ENCODE peak calls at places on chromosomes 5 and 9, in seven cellular contexts. Z is H1, N is GM12878, X is HCT116, E is SK-N-SH, C is HepG2, O is K562. P is an unnamed sample.

GRCh38 chr5:79890871-79891249 is 100.2 kb downstream of the MTX3 start:
- DNase-seq in Z (no peak), N (no peak), X (no peak), E (no peak), C (no peak), O (no peak), P (no peak)

GRCh38 chr9:136762915-136763648 is 1.2 kb downstream of the LCN15 start:
- DNase-seq in Z (peak), N (no peak), X (peak), E (peak), C (peak), O (peak), P (no peak)

GRCh38 chr9:131954299-131954698 is 125.4 kb downstream of the MED27 start:
- DNase-seq in Z (no peak), N (no peak), X (peak), E (no peak), C (no peak), O (no peak), P (peak)

GRCh38 chr5:881551-881935 is 11.1 kb downstream of the BRD9 start:
- DNase-seq in Z (no peak), N (no peak), X (no peak), E (no peak), C (no peak), O (no peak), P (no peak)

GRCh38 chr9:132982508-132982907 is 4.0 kb downstream of the GFI1B start:
- DNase-seq in Z (no peak), N (no peak), X (no peak), E (no peak), C (no peak), O (peak), P (no peak)

GRCh38 chr5:33272288-33272687 is 168.5 kb upstream of the TARS1 start:
- DNase-seq in Z (no peak), N (no peak), X (peak), E (no peak), C (no peak), O (no peak), P (no peak)

GRCh38 chr5:151038801-151039238 is 18.4 kb downstream of the GPX3 start:
- DNase-seq in Z (no peak), N (no peak), X (no peak), E (no peak), C (no peak), O (no peak), P (no peak)

GRCh38 chr5:159133041-159133741 is 33.5 kb upstream of the EBF1 start:
- DNase-seq in Z (no peak), N (peak), X (peak), E (peak), C (peak), O (peak), P (no peak)

GRCh38 chr9:127778280-127779135 is at the start of gene SH2D3C:
- DNase-seq in Z (no peak), N (no peak), X (no peak), E (no peak), C (no peak), O (peak), P (no peak)

GRCh38 chr9:69339620-69340019 is 14.6 kb downstream of the ENTREP1 start:
- DNase-seq in Z (no peak), N (no peak), X (no peak), E (no peak), C (no peak), O (no peak), P (no peak)

GRCh38 chr5:81167544-81167943 is 65.6 kb upstream of the CKMT2 start:
- DNase-seq in Z (no peak), N (no peak), X (no peak), E (no peak), C (no peak), O (no peak), P (no peak)

GRCh38 chr5:141003026-141003425 is 36.8 kb downstream of the PCDHAC2 start:
- DNase-seq in Z (no peak), N (no peak), X (no peak), E (no peak), C (no peak), O (no peak), P (no peak)

GRCh38 chr5:1481266-1481998 is 36.2 kb upstream of the SLC6A3 start:
- DNase-seq in Z (no peak), N (no peak), X (no peak), E (no peak), C (no peak), O (no peak), P (no peak)

GRCh38 chr5:71653119-71653518 is 66.0 kb upstream of the CARTPT start:
- DNase-seq in Z (no peak), N (no peak), X (no peak), E (no peak), C (no peak), O (no peak), P (no peak)

GRCh38 chr5:149714877-149715502 is 15.1 kb upstream of the PPARGC1B start:
- DNase-seq in Z (no peak), N (no peak), X (no peak), E (no peak), C (no peak), O (no peak), P (no peak)

GRCh38 chr9:31394040-31394473 is 990.4 kb upstream of the ACO1 start:
- DNase-seq in Z (no peak), N (no peak), X (no peak), E (no peak), C (no peak), O (no peak), P (no peak)

GRCh38 chr5:151130235-151130921 is 27.2 kb downstream of the ANXA6 start:
- DNase-seq in Z (no peak), N (no peak), X (no peak), E (no peak), C (no peak), O (no peak), P (no peak)

GRCh38 chr5:39584921-39585320 is 160.1 kb upstream of the DAB2 start:
- DNase-seq in Z (no peak), N (no peak), X (no peak), E (no peak), C (no peak), O (no peak), P (no peak)

GRCh38 chr9:111857555-111858211 is 38.9 kb upstream of the UGCG start:
- DNase-seq in Z (no peak), N (no peak), X (no peak), E (no peak), C (no peak), O (no peak), P (peak)

GRCh38 chr9:113755433-113755832 is 120.7 kb upstream of the ZNF618 start:
- DNase-seq in Z (no peak), N (no peak), X (no peak), E (no peak), C (no peak), O (no peak), P (no peak)

GRCh38 chr5:124263680-124264491 is 482.6 kb downstream of the ZNF608 start:
- DNase-seq in Z (peak), N (no peak), X (no peak), E (no peak), C (no peak), O (no peak), P (peak)

GRCh38 chr5:157180374-157181264 is at the start of gene ITK:
- DNase-seq in Z (no peak), N (no peak), X (no peak), E (no peak), C (no peak), O (no peak), P (no peak)

GRCh38 chr9:99633260-99633659 is 188.4 kb upstream of the NR4A3 start:
- DNase-seq in Z (no peak), N (no peak), X (no peak), E (no peak), C (no peak), O (no peak), P (no peak)

GRCh38 chr9:99811172-99811571 is 10.5 kb upstream of the NR4A3 start:
- DNase-seq in Z (no peak), N (no peak), X (no peak), E (no peak), C (no peak), O (no peak), P (no peak)

GRCh38 chr5:146633273-146633672 is 117.3 kb upstream of the GPR151 start:
- DNase-seq in Z (no peak), N (no peak), X (no peak), E (no peak), C (no peak), O (no peak), P (no peak)

GRCh38 chr9:2021731-2022130 is 6.6 kb downstream of the SMARCA2 start:
- DNase-seq in Z (no peak), N (no peak), X (no peak), E (no peak), C (no peak), O (no peak), P (no peak)

GRCh38 chr9:106634183-106634582 is 228.8 kb upstream of the ZNF462 start:
- DNase-seq in Z (no peak), N (no peak), X (no peak), E (no peak), C (no peak), O (no peak), P (no peak)

GRCh38 chr9:114385412-114386181 is 2.2 kb downstream of the AKNA start:
- DNase-seq in Z (no peak), N (peak), X (peak), E (no peak), C (peak), O (no peak), P (peak)

GRCh38 chr5:55407059-55407684 is 99.4 kb downstream of the MTREX start:
- DNase-seq in Z (no peak), N (no peak), X (peak), E (peak), C (peak), O (no peak), P (no peak)

GRCh38 chr9:96392263-96392662 is 8.8 kb upstream of the SLC35D2 start:
- DNase-seq in Z (no peak), N (no peak), X (no peak), E (no peak), C (no peak), O (no peak), P (no peak)

GRCh38 chr5:175885813-175886212 is 14.4 kb downstream of the CPLX2 start:
- DNase-seq in Z (no peak), N (no peak), X (no peak), E (no peak), C (no peak), O (no peak), P (no peak)

GRCh38 chr5:3534997-3535396 is 60.6 kb upstream of the IRX1 start:
- DNase-seq in Z (no peak), N (no peak), X (no peak), E (no peak), C (no peak), O (no peak), P (no peak)

GRCh38 chr5:71587709-71588532 is 781 bp downstream of the MCCC2 start:
- DNase-seq in Z (peak), N (no peak), X (no peak), E (peak), C (peak), O (peak), P (no peak)

GRCh38 chr9:34588671-34589370 is 703 bp downstream of the CNTFR start:
- DNase-seq in Z (no peak), N (no peak), X (no peak), E (peak), C (no peak), O (no peak), P (no peak)

GRCh38 chr9:115340314-115340713 is 222.4 kb upstream of the TNC start:
- DNase-seq in Z (no peak), N (no peak), X (no peak), E (no peak), C (no peak), O (no peak), P (no peak)

GRCh38 chr5:112338681-112339337 is 80.3 kb downstream of the EPB41L4A start:
- DNase-seq in Z (no peak), N (no peak), X (no peak), E (no peak), C (peak), O (no peak), P (peak)

GRCh38 chr9:117400131-117400530 is 14.7 kb downstream of the ASTN2 start:
- DNase-seq in Z (no peak), N (no peak), X (no peak), E (no peak), C (no peak), O (no peak), P (peak)

GRCh38 chr9:25913806-25914205 is 235.6 kb upstream of the TUSC1 start:
- DNase-seq in Z (no peak), N (no peak), X (no peak), E (no peak), C (no peak), O (no peak), P (no peak)

GRCh38 chr9:89815903-89816573 is 211.2 kb downstream of the GADD45G start:
- DNase-seq in Z (no peak), N (peak), X (no peak), E (no peak), C (no peak), O (no peak), P (no peak)
- TF ChIP-seq JUND in Z (no peak), N (peak), X (no peak), E (no peak), C (no peak), O (no peak), P (no peak)

DNA sequence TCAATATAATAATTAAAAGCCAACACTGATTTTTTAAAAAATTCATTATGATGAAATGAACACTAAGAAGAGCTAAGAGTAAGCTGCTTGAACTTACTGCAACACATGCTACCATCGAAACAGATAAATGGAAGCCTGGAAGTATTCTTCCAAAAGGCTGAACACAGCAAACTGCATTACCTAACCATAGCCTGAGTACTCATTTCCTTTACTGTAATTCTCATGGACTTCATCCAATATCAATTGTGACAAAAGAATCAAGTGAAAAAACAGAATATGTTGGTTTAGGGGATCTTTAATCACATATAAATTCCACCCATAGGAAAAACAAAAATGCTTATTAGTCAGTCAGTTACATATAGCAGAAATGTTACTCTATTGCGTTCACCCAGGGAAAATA is 68.6 kb downstream of the DROSHA start:
- DNase-seq in Z (no peak), N (no peak), X (no peak), E (no peak), C (no peak), O (no peak), P (no peak)
- TF ChIP-seq JUND in Z (no peak), N (no peak), X (no peak), E (no peak), C (no peak), O (no peak), P (no peak)

GRCh38 chr5:90939208-90939607 is 380.6 kb downstream of the ADGRV1 start:
- DNase-seq in Z (no peak), N (no peak), X (no peak), E (no peak), C (no peak), O (no peak), P (no peak)
- TF ChIP-seq JUND in Z (no peak), N (no peak), X (no peak), E (no peak), C (no peak), O (no peak), P (no peak)

GRCh38 chr5:142150431-142150830 is 41.9 kb downstream of the NDFIP1 start:
- DNase-seq in Z (no peak), N (no peak), X (no peak), E (no peak), C (no peak), O (no peak), P (no peak)

GRCh38 chr5:142141463-142141862 is 32.9 kb downstream of the NDFIP1 start:
- DNase-seq in Z (no peak), N (no peak), X (no peak), E (no peak), C (no peak), O (no peak), P (no peak)

GRCh38 chr5:142143878-142144277 is 35.3 kb downstream of the NDFIP1 start:
- DNase-seq in Z (no peak), N (no peak), X (peak), E (peak), C (peak), O (peak), P (peak)

GRCh38 chr5:142149363-142149762 is 40.8 kb downstream of the NDFIP1 start:
- DNase-seq in Z (no peak), N (no peak), X (no peak), E (no peak), C (no peak), O (no peak), P (no peak)

DNA sequence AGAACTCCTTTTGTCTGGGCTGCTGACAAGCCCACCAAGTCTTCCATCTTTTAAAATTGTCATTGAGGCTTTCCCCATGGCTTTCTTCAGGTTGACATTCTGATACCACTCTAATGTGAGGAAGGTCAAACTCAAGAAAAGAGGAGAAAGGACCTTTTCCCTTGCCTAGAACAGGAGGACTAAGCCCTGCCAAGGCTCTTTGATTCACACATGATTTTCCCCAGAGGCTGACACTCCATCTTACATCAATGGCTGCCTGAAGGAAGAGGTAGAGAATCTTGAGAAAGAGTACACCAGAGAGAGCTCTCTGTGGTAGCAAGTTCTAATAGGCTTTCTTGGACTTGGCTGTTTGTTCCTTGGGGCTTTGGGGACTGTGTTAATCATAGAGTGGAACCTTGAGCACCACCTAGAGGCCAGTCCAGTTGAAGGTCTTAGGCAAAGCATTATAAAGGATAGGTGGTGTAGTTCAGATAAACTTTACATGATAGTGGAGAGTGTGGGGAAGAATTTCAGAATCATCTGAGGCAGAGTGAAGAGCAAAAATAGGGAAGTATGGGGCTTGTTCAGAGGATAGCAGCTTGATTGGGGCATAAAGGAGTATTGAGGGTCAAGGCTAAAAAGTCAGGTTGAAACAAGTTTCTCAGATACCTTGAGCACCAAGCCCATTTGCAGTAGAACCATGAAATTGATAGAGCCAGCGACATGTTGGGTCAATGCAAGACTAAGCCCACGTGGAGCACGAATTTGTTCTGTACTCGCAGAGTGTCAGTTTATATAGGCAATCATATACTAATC is 36.7 kb downstream of the NDFIP1 start:
- DNase-seq in Z (peak), N (peak), X (peak), E (peak), C (peak), O (peak), P (peak)
- TF ChIP-seq JUND in Z (no peak), N (no peak), X (no peak), E (no peak), C (no peak), O (no peak), P (no peak)

GRCh38 chr9:88950341-88951141 is 40.7 kb upstream of the S1PR3 start:
- DNase-seq in Z (no peak), N (no peak), X (no peak), E (no peak), C (peak), O (peak), P (no peak)

GRCh38 chr9:88952976-88953375 is 38.3 kb upstream of the S1PR3 start:
- DNase-seq in Z (peak), N (no peak), X (no peak), E (no peak), C (no peak), O (no peak), P (no peak)

GRCh38 chr9:88951143-88951542 is 40.1 kb upstream of the S1PR3 start:
- DNase-seq in Z (no peak), N (no peak), X (no peak), E (no peak), C (no peak), O (no peak), P (no peak)

GRCh38 chr9:88953401-88954029 is 37.8 kb upstream of the S1PR3 start:
- DNase-seq in Z (no peak), N (no peak), X (no peak), E (no peak), C (peak), O (no peak), P (no peak)

DNA sequence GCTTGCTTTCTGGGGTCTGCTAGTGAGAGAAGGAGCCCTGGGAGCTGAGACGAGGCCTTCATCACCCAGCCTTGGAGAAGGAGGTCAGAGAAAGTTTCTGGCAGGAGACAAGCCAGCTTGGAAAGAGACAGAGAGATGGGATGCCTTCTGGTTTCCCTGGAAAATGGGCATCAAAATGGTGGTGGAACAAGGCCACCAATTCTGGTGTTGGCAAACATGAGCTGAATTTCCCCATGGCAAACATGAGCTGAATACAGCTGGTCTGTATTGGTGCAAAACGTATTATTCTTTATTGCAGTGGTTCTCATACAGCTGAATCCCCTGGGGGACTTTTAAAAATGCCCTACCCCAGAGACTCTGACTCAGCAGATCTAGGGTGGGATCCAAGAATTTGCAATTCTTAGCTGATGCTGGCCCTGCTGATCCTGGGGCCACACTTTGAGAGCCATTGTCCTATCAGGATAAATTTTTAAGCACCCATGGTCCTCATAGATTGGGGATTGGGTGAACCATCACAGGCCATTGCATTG is 39.1 kb upstream of the S1PR3 start:
- DNase-seq in Z (no peak), N (no peak), X (no peak), E (no peak), C (no peak), O (no peak), P (no peak)
- TF ChIP-seq JUND in Z (no peak), N (no peak), X (no peak), E (no peak), C (no peak), O (no peak), P (no peak)

DNA sequence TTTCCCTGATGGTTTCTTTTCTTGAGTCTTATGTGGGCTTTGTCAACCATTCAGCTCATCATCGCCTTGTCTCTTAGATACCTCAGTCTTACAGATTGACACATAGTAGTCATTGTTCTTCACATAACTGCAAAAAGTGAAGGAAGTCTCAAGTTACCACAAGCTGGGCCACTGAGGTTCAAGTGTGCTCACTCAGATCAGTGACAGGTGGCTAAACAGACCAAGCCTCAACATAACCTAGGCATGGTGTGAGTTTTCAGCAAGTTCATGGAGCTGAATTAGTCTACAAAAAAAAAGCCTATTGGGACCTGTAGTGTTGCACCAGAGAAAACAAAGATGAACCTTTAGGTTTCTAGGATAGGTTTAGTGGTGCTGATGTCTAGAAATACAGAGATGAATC is 58.2 kb downstream of the RFK start:
- DNase-seq in Z (no peak), N (no peak), X (no peak), E (no peak), C (no peak), O (no peak), P (no peak)
- TF ChIP-seq JUND in Z (no peak), N (no peak), X (no peak), E (no peak), C (no peak), O (no peak), P (no peak)